ENCODE peak calls at places on chromosomes 6 and 20, in eight cellular contexts. D is CD4-positive, alpha-beta memory T cell; N is thoracic aorta; A is IMR-90; L is neuronal stem cell; E is CD4-positive, CD25-positive, alpha-beta regulatory T cell; Q is right cardiac atrium; U is CD8-positive, alpha-beta memory T cell. G is an unnamed sample.

GRCh38 chr6:116772450-116772849 is 6.9 kb upstream of the FAM162B start:
- DNase-seq in N (no peak), Q (no peak), D (no peak), A (no peak), E (no peak), U (no peak), L (no peak), G (no peak)

GRCh38 chr6:128569737-128570438 is 49.5 kb upstream of the PTPRK start:
- DNase-seq in E (no peak), N (no peak), U (no peak), L (peak; percentile 12), A (peak; percentile 75), Q (no peak), D (no peak), G (no peak)

GRCh38 chr6:73234732-73235131 is 9.4 kb upstream of the KHDC1L start:
- DNase-seq in Q (no peak), E (no peak), N (no peak), A (peak; percentile 87), D (no peak), L (no peak), U (no peak), G (no peak)

GRCh38 chr6:125307150-125307838 is 5.5 kb upstream of the HDDC2 start:
- DNase-seq in Q (no peak), U (no peak), L (no peak), D (no peak), E (no peak), A (peak; percentile 27), N (no peak), G (no peak)

GRCh38 chr6:157981132-157981394 is 600 bp upstream of the SYNJ2 start:
- DNase-seq in U (no peak), N (no peak), E (no peak), L (no peak), D (no peak), Q (peak; percentile 34), A (no peak), G (peak; percentile 64)

GRCh38 chr20:12660918-12661317 is 347.9 kb upstream of the SPTLC3 start:
- DNase-seq in U (no peak), D (no peak), E (no peak), N (peak; percentile 19), A (no peak), L (peak; percentile 2), Q (peak; percentile 36), G (peak; percentile 68)

GRCh38 chr6:108876929-108877775 is 28.9 kb downstream of the ARMC2 start:
- DNase-seq in U (no peak), E (no peak), L (no peak), N (peak; percentile 82), A (peak; percentile 67), D (no peak), Q (peak; percentile 91), G (peak; percentile 97)

GRCh38 chr20:56171087-56172012 is 77.2 kb upstream of the MC3R start:
- DNase-seq in L (no peak), A (no peak), U (no peak), D (no peak), Q (no peak), N (no peak), E (no peak), G (no peak)

GRCh38 chr6:88708197-88708744 is 255.1 kb downstream of the RNGTT start:
- DNase-seq in U (no peak), E (no peak), N (no peak), D (no peak), Q (no peak), L (no peak), A (no peak), G (no peak)

GRCh38 chr6:5094327-5094726 is 9.2 kb downstream of the PPP1R3G start:
- DNase-seq in A (peak; percentile 98), D (no peak), Q (no peak), N (no peak), U (no peak), E (no peak), L (no peak), G (no peak)

GRCh38 chr20:63830821-63831593 is at the start of gene ZBTB46:
- DNase-seq in D (no peak), Q (peak; percentile 76), L (no peak), U (no peak), A (peak; percentile 49), E (no peak), N (no peak), G (no peak)

GRCh38 chr6:169961772-169962561 is 210.5 kb downstream of the ERMARD start:
- DNase-seq in A (no peak), Q (no peak), D (no peak), U (peak; percentile 42), E (no peak), N (no peak), L (peak; percentile 35), G (peak; percentile 6)

DNA sequence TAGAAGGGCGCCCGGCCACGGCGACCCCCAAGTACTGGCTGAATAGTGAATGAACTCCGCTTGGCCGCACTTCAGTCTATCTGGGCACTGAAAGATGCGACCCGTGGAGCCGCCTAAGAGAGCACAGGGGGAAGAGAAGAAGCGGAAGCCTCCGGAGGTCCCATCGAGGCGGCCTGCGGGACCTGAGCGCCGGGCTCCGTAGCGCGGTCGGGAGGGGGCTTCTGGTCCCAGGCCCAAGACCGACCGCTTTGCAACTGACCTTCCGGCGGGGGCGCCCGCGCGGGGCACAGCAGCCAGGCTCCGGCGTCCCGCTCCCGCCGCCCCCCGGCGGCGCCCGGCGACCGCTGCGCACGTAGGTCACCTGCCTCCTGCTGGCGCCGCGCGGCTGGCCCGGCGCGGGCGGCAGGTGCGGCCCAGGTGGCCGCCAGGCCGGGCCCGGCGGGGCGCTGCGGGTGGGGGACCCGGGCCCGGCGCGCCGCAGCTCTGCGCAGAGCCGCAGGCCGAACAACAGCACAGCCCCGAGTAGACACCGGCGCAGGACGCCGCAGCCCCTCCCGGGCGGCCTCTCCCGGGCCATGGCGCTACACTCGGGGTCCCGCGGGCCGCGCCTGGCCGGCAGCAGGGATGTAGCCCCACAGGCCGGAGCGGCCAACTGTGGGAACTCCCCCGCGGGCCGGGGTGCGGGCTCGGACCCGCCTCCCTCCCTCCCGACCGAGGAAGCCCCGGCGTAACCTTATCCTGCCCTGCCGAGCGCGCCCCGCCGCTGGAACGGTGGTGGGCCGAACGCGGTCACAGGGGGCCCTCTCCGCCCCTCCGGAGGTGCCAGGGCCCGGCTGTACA is at the start of gene METTL24:
- DNase-seq in L (no peak), D (no peak), N (no peak), Q (peak; percentile 27), U (peak; percentile 38), A (no peak), E (no peak), G (no peak)
- H3K27ac ChIP-seq in L (no peak within 1 kb of the TSS), D (no peak within 1 kb of the TSS), N (peak within 1 kb of the TSS; percentile 94), Q (peak within 1 kb of the TSS; percentile 81), U (no peak within 1 kb of the TSS), A (no peak within 1 kb of the TSS), E (no peak within 1 kb of the TSS), G (peak within 1 kb of the TSS; percentile 95)

GRCh38 chr6:35611235-35611634 is 77.5 kb downstream of the FKBP5 start:
- DNase-seq in E (no peak), A (peak; percentile 60), Q (no peak), N (no peak), L (no peak), U (peak; percentile 58), D (peak; percentile 46), G (no peak)

GRCh38 chr6:35605600-35605999 is 83.1 kb downstream of the FKBP5 start:
- DNase-seq in D (no peak), N (no peak), A (no peak), U (no peak), Q (no peak), L (no peak), E (no peak), G (no peak)

GRCh38 chr6:35613762-35614161 is 75.0 kb downstream of the FKBP5 start:
- DNase-seq in Q (no peak), A (no peak), D (no peak), L (no peak), U (no peak), N (no peak), E (no peak), G (no peak)

GRCh38 chr6:35607517-35608233 is 81.0 kb downstream of the FKBP5 start:
- DNase-seq in E (no peak), L (no peak), D (no peak), Q (no peak), N (no peak), U (no peak), A (no peak), G (no peak)

GRCh38 chr6:35610830-35611229 is 77.9 kb downstream of the FKBP5 start:
- DNase-seq in N (no peak), Q (no peak), D (no peak), L (no peak), A (no peak), E (no peak), U (no peak), G (no peak)
- H3K27ac ChIP-seq in N (peak overlapping the region; percentile 15), Q (peak overlapping the region; percentile 71), D (peak overlapping the region; percentile 8), L (no peak overlapping the region), A (no peak overlapping the region), E (no peak overlapping the region), U (no peak overlapping the region), G (peak overlapping the region; percentile 42)

GRCh38 chr20:51734876-51735499 is 33.2 kb downstream of the ATP9A start:
- DNase-seq in U (no peak), L (no peak), N (no peak), A (no peak), D (no peak), Q (no peak), E (no peak), G (no peak)
- H3K27ac ChIP-seq in U (no peak overlapping the region), L (no peak overlapping the region), N (no peak overlapping the region), A (no peak overlapping the region), D (no peak overlapping the region), Q (no peak overlapping the region), E (no peak overlapping the region), G (no peak overlapping the region)

GRCh38 chr20:41470362-41471095 is 103.9 kb upstream of the EMILIN3 start:
- DNase-seq in A (no peak), U (no peak), E (no peak), L (no peak), N (no peak), Q (no peak), D (no peak), G (no peak)

GRCh38 chr20:41469868-41470267 is 103.2 kb upstream of the EMILIN3 start:
- DNase-seq in E (no peak), L (no peak), D (no peak), U (no peak), N (no peak), A (no peak), Q (no peak), G (no peak)

GRCh38 chr20:41466836-41467619 is 100.4 kb upstream of the EMILIN3 start:
- DNase-seq in L (no peak), U (no peak), N (no peak), A (no peak), D (no peak), E (no peak), Q (no peak), G (no peak)

GRCh38 chr20:41467690-41468089 is 101.1 kb upstream of the EMILIN3 start:
- DNase-seq in U (no peak), E (no peak), A (no peak), Q (no peak), L (no peak), D (no peak), N (no peak), G (no peak)

DNA sequence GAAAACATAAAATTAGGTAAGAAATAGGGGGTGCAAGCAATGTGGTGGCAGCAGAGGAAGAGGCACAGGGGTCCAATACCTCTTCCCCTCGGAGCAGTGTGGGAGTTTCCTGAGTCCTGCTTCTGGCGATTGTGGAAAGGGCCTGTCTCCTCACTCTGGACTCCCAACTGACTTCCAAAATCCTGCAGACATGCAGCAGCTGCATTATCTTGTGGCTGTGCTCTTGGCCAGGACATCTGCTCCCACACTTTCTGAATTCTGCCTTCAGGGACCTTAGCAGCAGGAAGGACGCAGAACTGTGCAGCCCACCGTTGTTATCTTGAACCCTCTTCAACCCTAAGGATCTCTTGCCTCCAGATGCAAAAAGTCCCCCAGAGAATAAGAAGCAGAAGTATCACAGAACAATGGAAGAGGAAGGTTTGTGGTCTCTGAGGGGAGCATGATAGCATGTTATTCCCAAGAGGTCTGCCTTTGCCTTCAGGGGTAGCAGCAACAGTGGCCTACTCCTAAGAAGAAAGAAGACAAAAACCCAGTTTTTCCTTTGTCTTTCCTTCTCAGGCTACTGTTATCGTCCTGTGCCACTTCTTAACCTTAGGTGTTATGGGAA is 102.5 kb upstream of the EMILIN3 start:
- DNase-seq in Q (no peak), E (no peak), U (no peak), N (no peak), A (no peak), L (no peak), D (no peak), G (no peak)
- H3K27ac ChIP-seq in Q (peak overlapping the region; percentile 15), E (no peak overlapping the region), U (no peak overlapping the region), N (no peak overlapping the region), A (no peak overlapping the region), L (no peak overlapping the region), D (no peak overlapping the region), G (no peak overlapping the region)